ENCODE peak calls at places on chromosomes 1 and 21, in eight cellular contexts. X is pancreas; N is stimulated activated CD4-positive, alpha-beta T cell treated with anti-CD3 and anti-CD28 coated beads, TNF-alpha, amount 100 ng/mL, for 4 hours; B is testis; D is mucosa of descending colon; Y is substantia nigra; F is RPMI7951; P is RCC 7860. E is an unnamed sample.

GRCh38 chr21:41583274-41583790 is 75.4 kb upstream of the TMPRSS2 start:
- DNase-seq in X (peak), N (no peak), B (no peak), D (no peak), Y (no peak), F (no peak), P (peak), E (peak)

GRCh38 chr1:153944005-153944821 is 2.3 kb downstream of the DENND4B start:
- DNase-seq in X (no peak), N (no peak), B (no peak), D (no peak), Y (no peak), F (no peak), P (no peak), E (no peak)

GRCh38 chr1:8111560-8111959 is 85.5 kb upstream of the ERRFI1 start:
- DNase-seq in X (no peak), N (no peak), B (no peak), D (no peak), Y (no peak), F (no peak), P (no peak), E (no peak)

GRCh38 chr1:186286615-186287317 is 88.3 kb downstream of the TPR start:
- DNase-seq in X (no peak), N (no peak), B (no peak), D (no peak), Y (no peak), F (peak), P (no peak), E (no peak)

GRCh38 chr1:43968348-43968948 is 1.4 kb upstream of the DPH2 start:
- DNase-seq in X (no peak), N (no peak), B (peak), D (peak), Y (no peak), F (peak), P (no peak), E (no peak)

GRCh38 chr1:106721779-106722178 is 334.7 kb upstream of the PRMT6 start:
- DNase-seq in X (no peak), N (no peak), B (no peak), D (no peak), Y (no peak), F (no peak), P (no peak), E (no peak)

GRCh38 chr1:179995576-179995975 is 41.0 kb downstream of the CEP350 start:
- DNase-seq in X (no peak), N (no peak), B (no peak), D (no peak), Y (no peak), F (no peak), P (no peak), E (no peak)

GRCh38 chr1:159594581-159594980 is 7.0 kb downstream of the APCS start:
- DNase-seq in X (no peak), N (no peak), B (no peak), D (no peak), Y (no peak), F (peak), P (peak), E (no peak)

GRCh38 chr1:244118087-244118761 is 67.1 kb downstream of the ZBTB18 start:
- DNase-seq in X (no peak), N (no peak), B (no peak), D (no peak), Y (no peak), F (no peak), P (no peak), E (peak)

GRCh38 chr1:41898191-41898713 is 20.5 kb downstream of the HIVEP3 start:
- DNase-seq in X (no peak), N (peak), B (no peak), D (peak), Y (peak), F (peak), P (peak), E (peak)